ENCODE peak calls at places on chromosomes 1 and 21, in nine cellular contexts. Y is tibial artery; C is right cardiac atrium; O is SK-N-SH; S is heart right ventricle; N is CD8-positive, alpha-beta memory T cell; Z is A549; E is ovary; U is uterus. G is an unnamed sample. For H3K4me1, the result is how much of the 10 kb centered on the place peaks cover.

GRCh38 chr21:35926003-35926541 is 134.3 kb downstream of the SETD4 start:
- DNase-seq in U (no peak), S (no peak), N (no peak), E (no peak), O (no peak), Z (no peak), Y (no peak), C (no peak), G (no peak)

GRCh38 chr1:41021526-41022308 is at the start of gene SLFNL1:
- DNase-seq in O (peak), U (no peak), C (peak), N (no peak), S (peak), Y (peak), E (no peak), Z (no peak), G (no peak)

GRCh38 chr1:24909388-24909898 is 20.6 kb downstream of the RUNX3 start:
- DNase-seq in Z (peak), O (no peak), E (no peak), S (peak), C (peak), N (no peak), U (no peak), Y (no peak), G (peak)

GRCh38 chr1:201652180-201652579 is 113.3 kb downstream of the NAV1 start:
- DNase-seq in O (no peak), C (no peak), Y (no peak), Z (no peak), N (no peak), S (no peak), E (no peak), U (no peak), G (no peak)

GRCh38 chr1:31645274-31645568 is 545 bp upstream of the PEF1 start:
- DNase-seq in C (no peak), S (no peak), Z (no peak), N (no peak), U (no peak), O (no peak), Y (no peak), E (no peak), G (no peak)

GRCh38 chr21:37866027-37866426 is 50.2 kb downstream of the KCNJ6 start:
- DNase-seq in C (no peak), N (no peak), U (no peak), Y (no peak), Z (peak), O (no peak), S (no peak), E (no peak), G (no peak)

GRCh38 chr1:84353665-84354064 is 44.6 kb upstream of the DNASE2B start:
- DNase-seq in Y (no peak), U (peak), O (peak), N (no peak), C (no peak), S (no peak), E (no peak), Z (no peak), G (no peak)

GRCh38 chr1:15430787-15431570 is 7.3 kb upstream of the CTRC start:
- DNase-seq in E (peak), N (peak), Z (peak), C (peak), U (peak), Y (peak), O (peak), S (peak), G (peak)

GRCh38 chr1:19814681-19815503 is at the start of gene RNF186:
- DNase-seq in S (no peak), Z (no peak), N (no peak), C (no peak), Y (no peak), O (no peak), E (no peak), U (no peak), G (no peak)

GRCh38 chr1:181479137-181479745 is 4.1 kb upstream of the CACNA1E start:
- DNase-seq in N (no peak), E (no peak), O (peak), S (peak), U (peak), Y (no peak), Z (peak), C (peak), G (no peak)

GRCh38 chr1:164320780-164321683 is 238.0 kb upstream of the PBX1 start:
- DNase-seq in U (peak), Y (no peak), S (peak), N (no peak), C (peak), Z (no peak), O (peak), E (peak), G (no peak)

GRCh38 chr21:39686636-39687035 is 58.3 kb upstream of the IGSF5 start:
- DNase-seq in C (no peak), Z (no peak), N (no peak), U (no peak), E (no peak), O (no peak), Y (no peak), S (no peak), G (no peak)

GRCh38 chr1:160539896-160540858 is 17.1 kb upstream of the SLAMF6 start:
- DNase-seq in N (peak), E (no peak), S (peak), Y (no peak), Z (no peak), O (no peak), U (no peak), C (no peak), G (no peak)
- H3K4me1 ChIP-seq in N (half or more), E (under half), S (under half), Y (under half), Z (under half), O (under half), U (under half), C (under half), G (under half)

DNA sequence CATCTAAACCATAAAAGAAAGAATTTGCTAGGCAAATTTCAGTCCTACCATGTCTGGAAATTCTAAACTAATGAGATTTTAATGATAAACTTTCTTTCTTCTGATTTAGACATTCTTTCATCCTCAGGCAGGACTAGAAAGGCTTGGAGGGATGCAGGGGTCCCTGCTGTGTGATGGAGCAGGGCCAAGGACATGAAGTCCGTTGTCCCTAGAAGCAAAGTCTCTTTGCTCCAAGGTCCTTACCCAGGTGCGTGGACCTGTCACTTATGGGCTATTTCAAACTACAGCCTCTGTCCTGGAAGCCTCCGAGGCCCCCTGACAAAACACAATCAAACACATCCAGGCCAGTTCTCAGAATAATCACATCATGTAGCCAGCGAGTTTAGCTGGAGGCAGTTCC is 26.6 kb downstream of the URB1 start:
- DNase-seq in Z (no peak), U (no peak), S (no peak), C (no peak), N (no peak), O (no peak), Y (no peak), E (no peak), G (no peak)
- H3K27ac ChIP-seq in Z (no peak), U (peak), S (no peak), C (no peak), N (no peak), O (no peak), Y (no peak), E (no peak), G (no peak)

DNA sequence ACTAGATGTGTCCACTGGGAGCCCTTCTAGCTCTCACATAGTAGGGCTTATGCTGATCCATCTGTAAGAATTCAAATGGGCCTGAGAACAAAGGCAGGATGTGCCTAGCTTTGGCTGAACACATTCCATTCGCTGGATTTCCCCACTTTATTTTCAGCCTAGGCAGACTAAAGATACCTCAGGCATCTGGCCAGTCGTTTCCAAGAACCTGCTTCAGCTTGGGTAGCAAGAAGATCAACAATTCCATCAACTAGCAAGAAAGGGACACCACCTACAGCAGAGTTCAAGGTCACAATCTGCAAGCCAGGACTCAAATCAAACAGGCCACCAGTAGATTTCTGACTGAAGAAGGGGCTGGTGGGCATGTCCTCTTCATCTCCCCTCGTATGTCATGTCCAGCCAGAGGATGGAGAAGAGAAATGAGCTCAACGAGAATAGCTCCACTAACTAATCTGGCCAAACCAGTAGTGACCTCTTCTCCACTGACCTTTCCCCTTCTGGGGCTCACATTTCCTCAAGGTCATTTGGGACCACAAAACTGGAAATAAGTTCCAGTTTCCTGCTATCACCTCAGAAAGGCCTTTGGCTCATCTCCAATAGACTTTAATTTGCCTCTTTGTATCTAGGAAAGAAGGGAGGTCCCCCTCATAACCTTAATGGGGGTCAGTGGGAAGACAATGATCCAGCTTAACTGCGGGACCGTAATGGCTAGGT is 14.2 kb downstream of the TXNIP start:
- DNase-seq in Y (no peak), S (peak), O (no peak), U (peak), N (no peak), E (no peak), Z (no peak), C (no peak), G (no peak)
- H3K4me1 ChIP-seq in Y (half or more), S (half or more), O (under half), U (under half), N (half or more), E (under half), Z (under half), C (under half), G (under half)

DNA sequence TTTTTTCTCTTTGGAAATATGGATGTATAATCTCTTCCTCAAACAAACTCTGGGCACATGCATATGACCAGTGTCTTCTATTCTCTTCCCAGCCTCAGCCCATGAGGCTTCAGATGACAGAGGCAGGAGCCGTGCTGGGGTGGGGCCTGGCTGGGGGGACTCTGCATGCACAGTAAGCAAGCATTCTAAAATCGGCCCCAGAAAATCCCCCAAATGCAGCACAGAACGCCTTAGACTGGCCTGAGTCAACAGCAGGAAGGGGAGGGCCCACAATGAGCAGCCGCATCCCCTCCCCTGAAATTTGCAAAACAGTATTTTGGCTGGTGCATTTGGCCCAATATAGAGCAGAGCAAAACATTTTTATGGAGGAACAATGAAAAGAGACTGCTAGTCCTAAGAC is 47.8 kb downstream of the ITPKB start:
- DNase-seq in U (peak), C (no peak), S (no peak), O (no peak), E (no peak), Y (no peak), N (peak), Z (no peak), G (no peak)
- H3K27ac ChIP-seq in U (peak), C (peak), S (peak), O (no peak), E (no peak), Y (no peak), N (peak), Z (no peak), G (no peak)

GRCh38 chr1:2501041-2501819 is 25.1 kb downstream of the PLCH2 start:
- DNase-seq in E (no peak), O (no peak), C (no peak), S (no peak), N (no peak), Y (no peak), U (no peak), Z (no peak), G (no peak)
- H3K4me1 ChIP-seq in E (under half), O (under half), C (under half), S (under half), N (under half), Y (under half), U (under half), Z (under half), G (under half)

DNA sequence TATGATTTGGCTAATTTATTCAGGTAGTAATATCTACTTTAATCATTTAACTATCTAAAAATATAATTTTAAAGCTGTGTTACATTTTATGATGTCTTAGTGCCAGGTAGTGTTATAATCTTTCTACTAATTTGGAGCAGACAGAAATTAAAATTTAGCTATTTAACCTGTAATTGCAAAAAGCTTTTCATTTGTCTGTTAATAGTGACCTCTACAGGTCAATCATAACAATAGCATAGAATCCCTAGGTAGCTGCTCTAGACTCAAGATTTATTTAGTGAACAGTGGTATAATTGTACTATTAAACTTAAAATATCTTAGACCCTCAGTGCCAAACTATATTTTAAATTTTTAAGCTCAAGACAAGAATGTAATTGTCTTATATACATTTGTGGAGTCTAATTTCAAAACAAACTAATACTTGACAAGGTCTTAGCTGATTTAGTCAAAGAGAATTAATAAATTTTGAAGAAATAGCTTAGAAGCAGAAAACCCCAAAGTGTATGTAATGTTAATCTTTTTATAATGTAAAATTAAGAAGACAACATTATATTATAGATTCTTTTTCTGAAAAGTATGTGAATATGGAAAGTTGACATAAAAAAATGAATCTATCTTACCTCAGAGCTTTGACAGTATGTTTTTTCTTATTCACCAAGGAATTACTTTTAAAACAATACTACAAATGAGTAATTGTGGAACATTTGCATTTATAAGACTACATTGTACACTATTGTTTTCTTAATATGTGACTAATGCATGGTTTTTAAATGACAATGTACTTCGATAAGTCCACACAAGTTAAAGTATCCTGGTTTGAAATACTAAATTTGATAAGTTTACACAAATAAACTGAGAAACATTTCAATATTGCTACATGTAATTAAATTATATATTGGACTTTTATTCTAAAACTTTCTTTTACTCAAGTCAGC is 64.1 kb upstream of the RNPC3 start:
- DNase-seq in Y (no peak), C (no peak), S (no peak), E (no peak), N (no peak), O (peak), U (no peak), Z (peak), G (no peak)
- H3K27ac ChIP-seq in Y (no peak), C (no peak), S (no peak), E (no peak), N (no peak), O (no peak), U (no peak), Z (no peak), G (no peak)

GRCh38 chr1:12183095-12183794 is 16.5 kb downstream of the TNFRSF1B start:
- DNase-seq in Y (no peak), O (no peak), Z (no peak), C (no peak), E (peak), U (no peak), N (no peak), S (no peak), G (no peak)

GRCh38 chr1:12184008-12184681 is 17.4 kb downstream of the TNFRSF1B start:
- DNase-seq in S (peak), C (peak), E (peak), O (peak), U (peak), Z (no peak), N (no peak), Y (peak), G (peak)

GRCh38 chr1:12186277-12186985 is 19.6 kb downstream of the TNFRSF1B start:
- DNase-seq in O (no peak), Y (no peak), S (no peak), U (no peak), N (no peak), Z (no peak), C (no peak), E (no peak), G (no peak)

GRCh38 chr1:12185556-12186276 is 18.9 kb downstream of the TNFRSF1B start:
- DNase-seq in S (no peak), E (no peak), Z (no peak), O (no peak), C (no peak), U (no peak), Y (no peak), N (no peak), G (no peak)

GRCh38 chr1:12185036-12185435 is 18.2 kb downstream of the TNFRSF1B start:
- DNase-seq in N (no peak), C (no peak), Y (no peak), E (no peak), S (no peak), O (no peak), Z (no peak), U (no peak), G (no peak)
- H3K4me1 ChIP-seq in N (under half), C (under half), Y (under half), E (under half), S (under half), O (under half), Z (under half), U (under half), G (under half)

G was measured in aorta.